ENCODE peak calls at places on chromosomes 13 and 19, in ten cellular contexts. B, N, Z, G, W, S, X, Y, H and A are unnamed samples.

GRCh38 chr19:5727453-5728050 is 7.1 kb downstream of the CATSPERD start:
- DNase-seq in B (no peak), N (no peak), Z (no peak), G (no peak), W (no peak), S (no peak), X (no peak), Y (no peak), H (no peak), A (no peak)

GRCh38 chr19:41192574-41193419 is at the start of gene CYP2S1:
- DNase-seq in B (no peak), N (peak), Z (no peak), G (no peak), W (peak), S (no peak), X (peak), Y (no peak), H (peak), A (no peak)

GRCh38 chr19:47350599-47350998 is 1.5 kb downstream of the DHX34 start:
- DNase-seq in B (no peak), N (no peak), Z (no peak), G (no peak), W (no peak), S (no peak), X (no peak), Y (no peak), H (no peak), A (no peak)

GRCh38 chr13:99859178-99860177 is 112.1 kb downstream of the ZIC5 start:
- DNase-seq in B (no peak), N (no peak), Z (no peak), G (no peak), W (no peak), S (no peak), X (no peak), Y (no peak), H (no peak), A (no peak)

GRCh38 chr13:82118589-82118988 is 1763.7 kb downstream of the SLITRK1 start:
- DNase-seq in B (no peak), N (no peak), Z (no peak), G (no peak), W (no peak), S (no peak), X (no peak), Y (no peak), H (no peak), A (no peak)

GRCh38 chr19:4624733-4625362 is 14.5 kb upstream of the TNFAIP8L1 start:
- DNase-seq in B (no peak), N (no peak), Z (no peak), G (no peak), W (peak), S (no peak), X (no peak), Y (no peak), H (peak), A (no peak)

GRCh38 chr13:74153316-74153715 is 19.1 kb upstream of the KLF12 start:
- DNase-seq in B (no peak), N (no peak), Z (no peak), G (no peak), W (no peak), S (no peak), X (no peak), Y (no peak), H (no peak), A (no peak)

GRCh38 chr13:98285317-98285716 is 108.2 kb upstream of the RNF113B start:
- DNase-seq in B (no peak), N (no peak), Z (no peak), G (no peak), W (no peak), S (no peak), X (no peak), Y (no peak), H (no peak), A (no peak)

GRCh38 chr19:28242317-28242927 is 970.5 kb downstream of the UQCRFS1 start:
- DNase-seq in B (no peak), N (peak), Z (peak), G (peak), W (no peak), S (peak), X (peak), Y (no peak), H (peak), A (no peak)

GRCh38 chr13:71219671-71220070 is 647.3 kb downstream of the DACH1 start:
- DNase-seq in B (no peak), N (no peak), Z (no peak), G (no peak), W (no peak), S (no peak), X (no peak), Y (no peak), H (no peak), A (no peak)

GRCh38 chr13:90321281-90321931 is 1026.1 kb upstream of the MIR17HG start:
- DNase-seq in B (no peak), N (no peak), Z (no peak), G (no peak), W (no peak), S (no peak), X (no peak), Y (no peak), H (no peak), A (no peak)

GRCh38 chr13:41356788-41357187 is 45.7 kb downstream of the NAA16 start:
- DNase-seq in B (no peak), N (no peak), Z (no peak), G (no peak), W (no peak), S (no peak), X (no peak), Y (no peak), H (no peak), A (no peak)

GRCh38 chr13:102729560-102730275 is 34.9 kb upstream of the METTL21C start:
- DNase-seq in B (no peak), N (peak), Z (no peak), G (no peak), W (no peak), S (peak), X (peak), Y (no peak), H (no peak), A (no peak)

GRCh38 chr19:55058781-55059610 is 4.0 kb downstream of the RDH13 start:
- DNase-seq in B (no peak), N (no peak), Z (peak), G (no peak), W (peak), S (no peak), X (no peak), Y (no peak), H (peak), A (no peak)

GRCh38 chr13:21319869-21320641 is 139.0 kb downstream of the ZDHHC20 start:
- DNase-seq in B (no peak), N (no peak), Z (no peak), G (no peak), W (no peak), S (no peak), X (no peak), Y (no peak), H (no peak), A (no peak)

GRCh38 chr13:113785051-113786010 is 26.3 kb downstream of the TMEM255B start:
- DNase-seq in B (peak), N (peak), Z (no peak), G (no peak), W (no peak), S (peak), X (peak), Y (no peak), H (peak), A (peak)

GRCh38 chr13:60347174-60347573 is 49.8 kb upstream of the TDRD3 start:
- DNase-seq in B (no peak), N (no peak), Z (no peak), G (no peak), W (no peak), S (no peak), X (no peak), Y (no peak), H (no peak), A (no peak)

GRCh38 chr19:40740747-40741146 is 9.5 kb downstream of the ACTMAP start:
- DNase-seq in B (peak), N (peak), Z (no peak), G (peak), W (no peak), S (no peak), X (no peak), Y (no peak), H (no peak), A (no peak)

GRCh38 chr19:1810439-1811160 is 1.5 kb downstream of the ATP8B3 start:
- DNase-seq in B (no peak), N (no peak), Z (no peak), G (no peak), W (no peak), S (no peak), X (no peak), Y (no peak), H (no peak), A (no peak)

GRCh38 chr13:46348976-46349375 is 38.1 kb downstream of the RUBCNL start:
- DNase-seq in B (no peak), N (no peak), Z (no peak), G (no peak), W (no peak), S (no peak), X (no peak), Y (no peak), H (no peak), A (no peak)

GRCh38 chr13:72004236-72004635 is 137.2 kb upstream of the DACH1 start:
- DNase-seq in B (no peak), N (no peak), Z (no peak), G (no peak), W (no peak), S (no peak), X (no peak), Y (no peak), H (no peak), A (no peak)

GRCh38 chr19:16470911-16471811 is 609 bp downstream of the EPS15L1 start:
- DNase-seq in B (peak), N (no peak), Z (peak), G (no peak), W (no peak), S (peak), X (peak), Y (no peak), H (peak), A (no peak)

GRCh38 chr13:66014757-66015156 is 1215.4 kb downstream of the PCDH9 start:
- DNase-seq in B (no peak), N (no peak), Z (no peak), G (no peak), W (no peak), S (no peak), X (no peak), Y (no peak), H (no peak), A (no peak)

GRCh38 chr13:78241278-78241919 is 322.8 kb upstream of the EDNRB start:
- DNase-seq in B (no peak), N (peak), Z (peak), G (no peak), W (peak), S (peak), X (peak), Y (no peak), H (peak), A (peak)

GRCh38 chr19:35805518-35806102 is 7.0 kb downstream of the PRODH2 start:
- DNase-seq in B (no peak), N (no peak), Z (no peak), G (no peak), W (no peak), S (no peak), X (no peak), Y (no peak), H (no peak), A (no peak)

GRCh38 chr19:5933391-5933998 is 19.4 kb downstream of the CAPS start:
- DNase-seq in B (no peak), N (no peak), Z (no peak), G (no peak), W (no peak), S (no peak), X (no peak), Y (no peak), H (no peak), A (no peak)

GRCh38 chr13:100584901-100585300 is 3.7 kb downstream of the GGACT start:
- DNase-seq in B (no peak), N (no peak), Z (no peak), G (no peak), W (no peak), S (peak), X (no peak), Y (no peak), H (no peak), A (no peak)